ENCODE peak calls at places on chromosomes 5 and 9, in six cellular contexts. G, L, Z, Y, X and W are unnamed samples.

GRCh38 chr9:95645992-95646391 is 129.2 kb upstream of the PTCH1 start:
- DNase-seq in Z (no peak), L (no peak), X (no peak), Y (no peak), G (no peak), W (no peak)

GRCh38 chr9:35636135-35636876 is 14.4 kb downstream of the SIT1 start:
- DNase-seq in G (no peak), Z (no peak), Y (no peak), L (no peak), X (no peak), W (no peak)

GRCh38 chr5:75052461-75053285 is at the start of gene GCNT4:
- DNase-seq in Y (peak), L (peak), Z (peak), G (peak), X (peak), W (no peak)

GRCh38 chr5:112485802-112486427 is 66.8 kb upstream of the EPB41L4A start:
- DNase-seq in G (no peak), L (no peak), Y (no peak), Z (no peak), X (no peak), W (no peak)

GRCh38 chr9:104025945-104026344 is 68.2 kb upstream of the SMC2 start:
- DNase-seq in G (no peak), L (peak), Y (no peak), X (peak), Z (no peak), W (no peak)

GRCh38 chr5:75156585-75156984 is 80.1 kb downstream of the ANKRD31 start:
- DNase-seq in G (no peak), L (peak), X (peak), Y (no peak), Z (no peak), W (no peak)

GRCh38 chr5:23440703-23441102 is 66.7 kb upstream of the PRDM9 start:
- DNase-seq in Y (no peak), X (no peak), Z (no peak), L (no peak), G (no peak), W (no peak)

GRCh38 chr5:44257221-44257620 is 132.0 kb downstream of the FGF10 start:
- DNase-seq in G (no peak), Z (no peak), Y (no peak), X (no peak), L (no peak), W (no peak)

GRCh38 chr9:12640021-12640587 is 53.1 kb upstream of the TYRP1 start:
- DNase-seq in X (peak), L (peak), Y (no peak), G (no peak), Z (no peak), W (peak)

GRCh38 chr5:112957970-112958773 is 18.4 kb upstream of the DCP2 start:
- DNase-seq in Y (no peak), G (peak), L (peak), X (peak), Z (no peak), W (no peak)

GRCh38 chr9:112059145-112059979 is 115.7 kb downstream of the SUSD1 start:
- DNase-seq in G (no peak), Y (no peak), L (peak), Z (peak), X (peak), W (no peak)

GRCh38 chr9:72464819-72465218 is 56.6 kb upstream of the TMC1 start:
- DNase-seq in G (no peak), L (no peak), Y (no peak), X (no peak), Z (no peak), W (no peak)

GRCh38 chr5:117590944-117591343 is 1016.3 kb upstream of the SEMA6A start:
- DNase-seq in G (no peak), Z (no peak), X (no peak), Y (no peak), L (peak), W (peak)

GRCh38 chr9:133942206-133942975 is 49.7 kb downstream of the VAV2 start:
- DNase-seq in Z (no peak), X (no peak), L (no peak), Y (no peak), G (no peak), W (no peak)

GRCh38 chr5:158739941-158740340 is 359.8 kb downstream of the EBF1 start:
- DNase-seq in X (peak), Z (no peak), L (no peak), G (peak), Y (no peak), W (no peak)

GRCh38 chr9:133104718-133105460 is 16.2 kb downstream of the RALGDS start:
- DNase-seq in G (no peak), X (no peak), Z (no peak), L (no peak), Y (no peak), W (no peak)